ENCODE peak calls at places on chromosomes 5 and 9, in ten cellular contexts. X, P, I, G, L, F, C, T, A and E are unnamed samples.

GRCh38 chr9:115393976-115394775 is 276.2 kb upstream of the TNC start:
- DNase-seq in X (no peak), P (no peak), I (no peak), G (no peak), L (peak; percentile 71), F (no peak), C (no peak), T (no peak), A (no peak), E (no peak)

GRCh38 chr5:33074548-33074947 is 363.4 kb downstream of the NPR3 start:
- DNase-seq in X (no peak), P (no peak), I (no peak), G (no peak), L (no peak), F (no peak), C (no peak), T (no peak), A (peak; percentile 58), E (no peak)

GRCh38 chr5:163089233-163089632 is 348.2 kb upstream of the CCNG1 start:
- DNase-seq in X (peak; percentile 17), P (no peak), I (no peak), G (no peak), L (no peak), F (no peak), C (no peak), T (no peak), A (no peak), E (no peak)

GRCh38 chr5:58582004-58582403 is 871 bp upstream of the RAB3C start:
- DNase-seq in X (peak; percentile 62), P (no peak), I (peak; percentile 82), G (no peak), L (no peak), F (no peak), C (no peak), T (no peak), A (no peak), E (no peak)

GRCh38 chr9:119044801-119045200 is 324.4 kb downstream of the BRINP1 start:
- DNase-seq in X (no peak), P (no peak), I (no peak), G (no peak), L (no peak), F (no peak), C (no peak), T (no peak), A (no peak), E (no peak)

GRCh38 chr9:115195889-115196288 is 77.9 kb upstream of the TNC start:
- DNase-seq in X (no peak), P (no peak), I (no peak), G (no peak), L (no peak), F (no peak), C (no peak), T (no peak), A (no peak), E (no peak)

GRCh38 chr5:42876375-42876844 is 64.7 kb upstream of the SELENOP start:
- DNase-seq in X (no peak), P (no peak), I (no peak), G (no peak), L (no peak), F (no peak), C (no peak), T (no peak), A (no peak), E (no peak)

GRCh38 chr5:83767409-83767992 is 46.8 kb upstream of the HAPLN1 start:
- DNase-seq in X (peak; percentile 27), P (no peak), I (no peak), G (no peak), L (no peak), F (no peak), C (no peak), T (no peak), A (no peak), E (no peak)

GRCh38 chr9:117116084-117116483 is 298.8 kb downstream of the ASTN2 start:
- DNase-seq in X (no peak), P (no peak), I (no peak), G (no peak), L (no peak), F (no peak), C (no peak), T (no peak), A (no peak), E (no peak)

GRCh38 chr9:117120061-117120460 is 294.8 kb downstream of the ASTN2 start:
- DNase-seq in X (no peak), P (no peak), I (no peak), G (no peak), L (no peak), F (no peak), C (no peak), T (no peak), A (no peak), E (no peak)

GRCh38 chr9:117114768-117115167 is 300.1 kb downstream of the ASTN2 start:
- DNase-seq in X (peak; percentile 30), P (no peak), I (no peak), G (no peak), L (no peak), F (no peak), C (no peak), T (no peak), A (no peak), E (no peak)
- TF ChIP-seq CTCF in X (peak; percentile 60), P (no peak), I (no peak), G (no peak), L (no peak), F (no peak), C (no peak), T (no peak), A (no peak), E (no peak)

GRCh38 chr5:127070243-127070642 is 3.1 kb downstream of the C5orf63 start:
- DNase-seq in X (no peak), P (no peak), I (no peak), G (no peak), L (no peak), F (no peak), C (no peak), T (no peak), A (no peak), E (no peak)

GRCh38 chr5:127076730-127077129 is 3.4 kb upstream of the C5orf63 start:
- DNase-seq in X (peak; percentile 39), P (no peak), I (no peak), G (no peak), L (peak; percentile 50), F (no peak), C (no peak), T (no peak), A (peak; percentile 20), E (no peak)

GRCh38 chr5:127074466-127074865 is 1.2 kb upstream of the C5orf63 start:
- DNase-seq in X (no peak), P (no peak), I (no peak), G (no peak), L (no peak), F (no peak), C (no peak), T (no peak), A (peak; percentile 27), E (no peak)

GRCh38 chr5:127077346-127077745 is 4.0 kb upstream of the C5orf63 start:
- DNase-seq in X (no peak), P (no peak), I (no peak), G (no peak), L (no peak), F (no peak), C (no peak), T (no peak), A (no peak), E (no peak)

DNA sequence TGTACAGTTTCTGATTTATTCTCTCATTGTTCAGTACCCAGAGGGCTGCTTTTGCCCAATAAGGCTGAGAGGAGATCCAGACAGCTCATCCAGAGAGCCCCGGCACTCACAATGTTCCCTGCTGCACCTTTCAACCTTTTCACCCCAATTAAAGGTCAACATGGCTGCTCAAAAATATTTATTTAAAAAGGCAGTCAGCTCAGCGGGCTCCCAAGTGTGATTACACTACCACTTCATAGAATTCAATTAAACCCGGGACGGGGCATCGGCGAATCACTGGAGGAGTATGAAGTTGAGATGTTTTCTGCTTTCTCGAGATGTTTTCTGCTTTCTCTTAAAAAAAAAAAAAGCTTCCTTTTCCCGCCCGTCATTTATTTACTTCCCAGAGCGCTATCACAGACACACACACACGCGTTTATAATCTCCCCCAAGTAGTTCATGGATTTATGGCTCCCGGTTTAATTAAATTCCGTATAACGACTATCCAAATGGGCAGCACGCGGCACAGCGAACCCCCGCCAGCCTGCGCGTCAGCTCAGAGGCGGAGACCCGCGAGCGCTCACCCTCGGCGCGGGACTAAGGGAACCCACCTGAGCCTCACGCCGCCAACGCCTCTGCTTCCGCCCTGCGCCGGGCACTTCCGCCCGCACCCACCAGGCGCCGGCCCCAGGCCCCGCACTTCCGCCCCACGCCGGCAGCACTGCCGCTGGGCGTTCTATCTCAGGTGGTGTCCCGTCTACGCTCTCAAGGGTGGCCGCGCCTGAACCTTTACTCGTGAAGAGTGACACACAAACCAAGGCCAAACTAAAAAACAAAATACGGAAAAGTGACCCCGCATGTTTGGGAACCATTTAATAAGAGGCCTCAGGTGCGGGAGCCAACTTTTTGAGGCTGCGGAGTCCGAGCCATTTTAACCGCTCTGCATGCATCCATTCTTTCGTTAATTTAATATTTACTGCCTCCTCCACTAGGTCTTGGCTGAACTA is at the start of gene C5orf63:
- DNase-seq in X (peak; percentile 84), P (peak; percentile 82), I (peak; percentile 95), G (peak; percentile 68), L (no peak), F (peak; percentile 74), C (peak; percentile 68), T (peak; percentile 65), A (peak; percentile 29), E (peak; percentile 63)
- H3K27ac ChIP-seq in X (no peak within 1 kb of the TSS), P (peak within 1 kb of the TSS; percentile 62), I (peak within 1 kb of the TSS; percentile 78), G (peak within 1 kb of the TSS; percentile 60), L (no peak within 1 kb of the TSS), F (peak within 1 kb of the TSS; percentile 74), C (peak within 1 kb of the TSS; percentile 34), T (peak within 1 kb of the TSS; percentile 71), A (peak within 1 kb of the TSS; percentile 31), E (no peak within 1 kb of the TSS)

DNA sequence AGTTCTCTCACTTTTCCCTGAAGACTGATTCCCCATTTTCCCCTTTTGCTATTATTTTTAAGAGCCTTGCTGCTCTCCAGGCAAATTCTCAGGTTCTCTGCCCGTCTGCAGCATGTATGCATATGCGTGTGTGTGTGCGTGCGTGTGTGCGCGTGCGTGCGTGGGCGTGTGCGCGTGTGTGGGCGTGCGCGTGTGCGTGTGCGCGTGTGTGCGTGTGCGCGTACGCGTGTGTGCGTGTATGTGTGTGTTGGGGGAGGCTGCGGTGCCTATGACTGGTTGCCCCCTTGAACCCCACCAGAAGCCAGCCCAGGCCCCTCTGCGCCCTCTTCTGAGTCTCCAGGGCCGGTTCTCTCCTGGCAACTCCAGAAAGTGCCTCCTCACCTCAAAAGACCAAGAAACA is 987 bp upstream of the FOXI1 start:
- DNase-seq in X (no peak), P (peak; percentile 13), I (no peak), G (no peak), L (no peak), F (no peak), C (no peak), T (no peak), A (no peak), E (no peak)
- H3K27me3 ChIP-seq in X (no peaks in the 10 kb centered on the region), P (no peaks in the 10 kb centered on the region), I (no peaks in the 10 kb centered on the region), G (no peaks in the 10 kb centered on the region), L (no peaks in the 10 kb centered on the region), F (no peaks in the 10 kb centered on the region), C (no peaks in the 10 kb centered on the region), T (peaks cover 5% of the 10 kb centered on the region), A (no peaks in the 10 kb centered on the region), E (no peaks in the 10 kb centered on the region)

GRCh38 chr5:150789431-150789830 is 10.9 kb downstream of the SMIM3 start:
- DNase-seq in X (no peak), P (no peak), I (no peak), G (no peak), L (no peak), F (no peak), C (no peak), T (no peak), A (no peak), E (no peak)
- TF ChIP-seq CTCF in X (no peak), P (no peak), I (no peak), G (no peak), L (no peak), F (no peak), C (no peak), T (no peak), A (no peak), E (no peak)

GRCh38 chr9:92664394-92665152 is 5.4 kb downstream of the IPPK start:
- DNase-seq in X (no peak), P (peak; percentile 56), I (peak; percentile 74), G (no peak), L (no peak), F (no peak), C (no peak), T (no peak), A (peak; percentile 47), E (no peak)
- H3K27ac ChIP-seq in X (peak overlapping the region; percentile 10), P (peak overlapping the region; percentile 38), I (peak overlapping the region; percentile 78), G (no peak overlapping the region), L (no peak overlapping the region), F (no peak overlapping the region), C (no peak overlapping the region), T (peak overlapping the region; percentile 58), A (peak overlapping the region; percentile 58), E (peak overlapping the region; percentile 38)